ENCODE peak calls at places on chromosomes 5 and 9, in eight cellular contexts. I is fibroblast of mammary gland; U is H7; J is bronchial epithelial cell; Y is naive thymus-derived CD4-positive, alpha-beta T cell; K is CD4-positive, CD25-positive, alpha-beta regulatory T cell; P is upper lobe of right lung; S is NCI-H2029 treated with DMSO at 0.1 percent for 48 hours. V is an unnamed sample.

GRCh38 chr5:135236951-135237791 is 161.9 kb downstream of the MACROH2A1 start:
- DNase-seq in I (peak; percentile 55), U (no peak), J (peak; percentile 46), Y (no peak), K (no peak), P (peak; percentile 42), S (no peak), V (peak; percentile 51)

GRCh38 chr9:89038354-89039091 is 47.3 kb downstream of the S1PR3 start:
- DNase-seq in I (peak; percentile 98), U (no peak), J (peak; percentile 64), Y (no peak), K (no peak), P (no peak), S (no peak), V (peak; percentile 78)

GRCh38 chr5:131932235-131932634 is 13.2 kb downstream of the MEIKIN start:
- DNase-seq in I (no peak), U (peak; percentile 28), J (no peak), Y (no peak), K (no peak), P (no peak), S (no peak), V (no peak)

GRCh38 chr9:74555015-74555414 is 57.9 kb downstream of the RORB start:
- DNase-seq in I (no peak), U (no peak), J (no peak), Y (no peak), K (no peak), P (no peak), S (no peak), V (no peak)

GRCh38 chr5:43019615-43020293 is 20.4 kb downstream of the ANXA2R start:
- DNase-seq in I (peak; percentile 75), U (peak; percentile 46), J (peak; percentile 71), Y (peak; percentile 63), K (peak; percentile 98), P (peak; percentile 77), S (peak; percentile 95), V (peak; percentile 89)

GRCh38 chr9:109403116-109403515 is 82.3 kb upstream of the EPB41L4B start:
- DNase-seq in I (no peak), U (no peak), J (no peak), Y (no peak), K (no peak), P (no peak), S (no peak), V (no peak)

GRCh38 chr5:77486344-77486962 is 5.7 kb downstream of the WDR41 start:
- DNase-seq in I (no peak), U (no peak), J (peak; percentile 93), Y (no peak), K (no peak), P (no peak), S (no peak), V (peak; percentile 87)

GRCh38 chr9:83334320-83334719 is 203.9 kb downstream of the FRMD3 start:
- DNase-seq in I (peak; percentile 86), U (peak; percentile 43), J (peak; percentile 63), Y (peak; percentile 45), K (peak; percentile 66), P (peak; percentile 88), S (peak; percentile 72), V (peak; percentile 82)

GRCh38 chr5:134555223-134555790 is 29.8 kb downstream of the JADE2 start:
- DNase-seq in I (no peak), U (peak; percentile 54), J (no peak), Y (no peak), K (peak; percentile 44), P (no peak), S (no peak), V (no peak)

GRCh38 chr5:33223563-33224305 is 217.0 kb upstream of the TARS1 start:
- DNase-seq in I (peak; percentile 46), U (no peak), J (no peak), Y (no peak), K (no peak), P (no peak), S (no peak), V (no peak)

GRCh38 chr9:111598730-111599091 is 736 bp downstream of the PTGR1 start:
- DNase-seq in I (peak; percentile 75), U (no peak), J (peak; percentile 63), Y (no peak), K (peak; percentile 16), P (peak; percentile 70), S (no peak), V (peak; percentile 73)

GRCh38 chr9:20620658-20621552 is 1.4 kb downstream of the MLLT3 start:
- DNase-seq in I (peak; percentile 27), U (peak; percentile 63), J (no peak), Y (peak; percentile 33), K (peak; percentile 85), P (peak; percentile 73), S (no peak), V (peak; percentile 47)

GRCh38 chr5:51433052-51433710 is 49.9 kb downstream of the ISL1 start:
- DNase-seq in I (no peak), U (no peak), J (peak; percentile 55), Y (no peak), K (no peak), P (no peak), S (no peak), V (peak; percentile 23)

GRCh38 chr5:7828269-7828668 is 22.7 kb downstream of the CFAP90 start:
- DNase-seq in I (no peak), U (no peak), J (no peak), Y (no peak), K (no peak), P (peak; percentile 72), S (no peak), V (no peak)

GRCh38 chr5:88380332-88380731 is 111.7 kb upstream of the TMEM161B start:
- DNase-seq in I (no peak), U (no peak), J (no peak), Y (no peak), K (no peak), P (no peak), S (no peak), V (no peak)

GRCh38 chr5:146507428-146507827 is 8.6 kb downstream of the GPR151 start:
- DNase-seq in I (no peak), U (no peak), J (no peak), Y (no peak), K (no peak), P (no peak), S (no peak), V (no peak)

GRCh38 chr9:1768561-1768960 is 246.6 kb upstream of the SMARCA2 start:
- DNase-seq in I (no peak), U (no peak), J (no peak), Y (no peak), K (no peak), P (no peak), S (no peak), V (no peak)

GRCh38 chr5:20276061-20276958 is 288.3 kb upstream of the CDH18 start:
- DNase-seq in I (peak; percentile 87), U (no peak), J (peak; percentile 89), Y (no peak), K (no peak), P (no peak), S (no peak), V (peak; percentile 92)

GRCh38 chr9:31542384-31543055 is 841.9 kb upstream of the ACO1 start:
- DNase-seq in I (peak; percentile 45), U (peak; percentile 1), J (peak; percentile 92), Y (no peak), K (peak; percentile 69), P (no peak), S (no peak), V (peak; percentile 93)

GRCh38 chr9:93823245-93824072 is 131.7 kb downstream of the BARX1 start:
- DNase-seq in I (no peak), U (no peak), J (peak; percentile 7), Y (no peak), K (no peak), P (no peak), S (no peak), V (no peak)

GRCh38 chr9:81374881-81375280 is 314.5 kb downstream of the TLE1 start:
- DNase-seq in I (no peak), U (no peak), J (peak; percentile 41), Y (no peak), K (no peak), P (no peak), S (no peak), V (no peak)

GRCh38 chr9:117414906-117415583 is at the start of gene ASTN2:
- DNase-seq in I (no peak), U (peak; percentile 90), J (no peak), Y (no peak), K (no peak), P (no peak), S (no peak), V (no peak)

GRCh38 chr5:54062958-54063357 is 247.4 kb downstream of the ARL15 start:
- DNase-seq in I (peak; percentile 52), U (no peak), J (peak; percentile 50), Y (no peak), K (no peak), P (no peak), S (no peak), V (peak; percentile 64)

GRCh38 chr9:98457696-98458370 is 202.4 kb upstream of the TBC1D2 start:
- DNase-seq in I (peak; percentile 42), U (no peak), J (no peak), Y (no peak), K (no peak), P (no peak), S (no peak), V (peak; percentile 11)

GRCh38 chr5:143226872-143227271 is 176.6 kb downstream of the NR3C1 start:
- DNase-seq in I (no peak), U (no peak), J (no peak), Y (no peak), K (no peak), P (no peak), S (no peak), V (no peak)

V was measured in epithelial cell of esophagus.